ENCODE peak calls at places on chromosomes 7 and 10, in four cellular contexts. U is SJCRH30, C is brain microvascular endothelial cell, B is tibial nerve. R is an unnamed sample.

GRCh38 chr10:49679480-49679893 is at the start of gene C10orf53:
- DNase-seq in C (peak), U (no peak), B (no peak), R (peak)

GRCh38 chr10:95236068-95236903 is 42.2 kb downstream of the ACSM6 start:
- DNase-seq in C (no peak), U (no peak), B (no peak), R (peak)

GRCh38 chr7:132750530-132751281 is 174.4 kb upstream of the PLXNA4 start:
- DNase-seq in U (no peak), B (no peak), C (no peak), R (no peak)

GRCh38 chr7:47786557-47787248 is 161.6 kb downstream of the PKD1L1 start:
- DNase-seq in B (peak), U (peak), C (peak), R (peak)

GRCh38 chr10:77873558-77874380 is 52.8 kb downstream of the DLG5 start:
- DNase-seq in C (peak), B (no peak), U (no peak), R (peak)

GRCh38 chr7:451255-452229 is 68.1 kb downstream of the PDGFA start:
- DNase-seq in C (no peak), B (no peak), U (no peak), R (no peak)

GRCh38 chr10:130655313-130656186 is 519.4 kb downstream of the GLRX3 start:
- DNase-seq in C (no peak), U (no peak), B (no peak), R (no peak)

GRCh38 chr7:16564909-16565426 is 38.3 kb downstream of the LRRC72 start:
- DNase-seq in C (peak), U (peak), B (no peak), R (peak)

GRCh38 chr10:99450624-99451498 is 20.4 kb upstream of the GOT1 start:
- DNase-seq in C (no peak), B (no peak), U (peak), R (no peak)

GRCh38 chr10:104220515-104220914 is 11.6 kb downstream of the CFAP43 start:
- DNase-seq in B (no peak), C (no peak), U (no peak), R (no peak)

GRCh38 chr10:37760817-37761216 is 96.6 kb downstream of the ZNF248 start:
- DNase-seq in U (no peak), C (no peak), B (no peak), R (no peak)

GRCh38 chr7:50627824-50628361 is 62.7 kb upstream of the DDC start:
- DNase-seq in B (no peak), U (no peak), C (no peak), R (no peak)

DNA sequence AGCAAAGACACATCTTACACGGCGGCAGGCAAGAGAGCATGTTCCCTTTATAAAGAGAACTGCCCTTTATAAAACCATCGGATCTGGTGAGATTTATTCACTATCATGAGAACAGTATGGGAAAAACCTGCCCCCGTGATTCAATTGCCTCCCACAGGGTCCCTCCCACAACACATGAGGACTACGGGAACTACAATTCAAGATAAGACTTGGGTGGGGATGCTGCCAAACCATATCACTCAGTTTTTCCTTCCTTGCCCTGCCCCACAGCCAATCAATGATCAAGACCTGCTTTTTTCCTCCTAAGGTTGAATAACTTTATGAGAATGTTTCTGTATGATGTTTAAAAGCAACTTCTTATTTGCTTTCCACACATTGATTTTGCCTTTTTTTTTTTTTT is 3.1 kb upstream of the PTPRE start:
- DNase-seq in U (no peak), B (no peak), C (no peak), R (no peak)
- H3K27ac ChIP-seq in U (no peak), B (no peak), C (no peak), R (no peak)

GRCh38 chr7:30163231-30163894 is 28.6 kb downstream of the MTURN start:
- DNase-seq in U (peak), C (peak), B (no peak), R (peak)
- H3K4me3 ChIP-seq in U (peak), C (no peak), B (no peak), R (peak)

DNA sequence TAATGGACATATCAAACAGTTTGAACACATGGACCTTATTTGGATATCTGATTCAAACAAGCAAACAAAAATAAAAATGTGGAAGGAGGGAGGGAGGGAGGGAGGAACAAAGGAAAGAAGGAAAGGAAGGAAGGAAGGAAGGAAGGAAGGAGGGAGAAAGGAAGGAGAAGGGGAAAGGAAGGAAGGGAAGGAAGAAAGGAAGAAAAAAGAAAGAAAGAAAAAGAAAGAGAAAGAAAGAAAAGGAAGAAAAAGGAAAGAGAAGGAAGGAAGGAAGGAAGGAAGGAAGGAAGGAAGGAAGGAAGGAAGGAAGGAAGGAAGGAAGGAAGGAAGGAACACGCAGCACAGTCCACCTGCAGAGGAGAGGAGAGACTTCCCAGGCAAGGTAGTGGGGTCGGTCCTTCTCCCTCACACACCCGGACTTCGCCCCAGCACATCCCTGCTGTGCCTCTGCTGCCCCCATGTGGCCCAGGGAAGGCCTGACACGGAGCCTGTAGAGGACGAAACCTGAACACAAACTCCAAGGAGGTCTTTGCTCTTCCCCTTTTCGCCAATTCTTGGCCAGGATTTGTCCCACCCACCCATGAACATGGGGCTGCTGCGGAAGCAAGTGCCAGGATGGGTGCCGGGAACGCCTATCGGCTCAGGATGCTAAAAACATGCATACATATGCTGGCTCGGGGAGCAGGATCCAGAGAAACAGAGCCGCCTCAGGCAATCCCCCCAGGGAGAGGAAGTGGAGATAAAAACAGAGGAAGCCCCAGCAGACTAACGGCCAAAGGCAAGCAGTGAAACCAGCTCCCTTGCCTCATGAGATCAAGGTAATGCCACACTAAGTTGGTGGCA is 52.3 kb upstream of the DGKI start:
- DNase-seq in U (peak), C (peak), B (peak), R (peak)
- H3K27ac ChIP-seq in U (no peak), C (peak), B (no peak), R (no peak)

GRCh38 chr10:86970152-86970886 is 2.0 kb downstream of the ADIRF start:
- DNase-seq in C (no peak), U (peak), B (peak), R (peak)

GRCh38 chr10:86970887-86971145 is 2.5 kb downstream of the ADIRF start:
- DNase-seq in U (no peak), C (no peak), B (no peak), R (no peak)

GRCh38 chr10:86968994-86969355 is 693 bp downstream of the ADIRF start:
- DNase-seq in C (no peak), U (no peak), B (no peak), R (no peak)

GRCh38 chr10:86968271-86968993 is at the start of gene ADIRF:
- DNase-seq in B (peak), U (no peak), C (no peak), R (no peak)

DNA sequence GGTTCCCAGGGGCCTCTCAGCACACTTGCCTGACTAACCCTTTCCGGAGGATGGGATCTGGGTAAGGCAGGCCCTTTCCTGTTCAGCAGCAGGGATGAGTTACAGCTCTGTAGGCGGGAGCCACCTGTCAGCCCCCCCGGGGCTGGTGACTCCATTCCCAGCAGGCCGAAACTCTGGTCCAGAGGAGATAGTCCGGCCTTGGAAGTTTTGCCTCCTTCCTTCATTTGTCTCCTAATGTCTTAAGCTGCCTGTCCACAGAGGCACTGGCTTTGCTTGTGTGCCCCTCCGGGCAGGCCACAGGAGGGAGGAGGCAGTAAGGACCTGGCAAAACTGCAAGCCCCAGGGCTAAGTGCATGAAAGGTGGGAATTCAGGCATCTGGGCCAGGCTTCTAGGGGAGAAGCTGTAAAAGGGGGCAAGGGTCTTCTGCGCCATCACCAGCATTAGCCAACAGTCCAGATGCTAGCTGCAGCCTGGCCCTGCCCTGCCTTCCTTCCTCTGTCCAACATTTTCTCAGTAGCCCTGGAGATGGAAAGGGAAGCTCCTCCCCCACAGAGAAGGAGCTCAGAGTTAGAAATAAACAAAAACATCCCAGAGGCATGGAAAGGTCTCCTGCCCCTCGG is 1.2 kb downstream of the ADIRF start:
- DNase-seq in C (no peak), U (peak), B (no peak), R (no peak)
- H3K4me3 ChIP-seq in C (no peak), U (peak), B (peak), R (peak)

DNA sequence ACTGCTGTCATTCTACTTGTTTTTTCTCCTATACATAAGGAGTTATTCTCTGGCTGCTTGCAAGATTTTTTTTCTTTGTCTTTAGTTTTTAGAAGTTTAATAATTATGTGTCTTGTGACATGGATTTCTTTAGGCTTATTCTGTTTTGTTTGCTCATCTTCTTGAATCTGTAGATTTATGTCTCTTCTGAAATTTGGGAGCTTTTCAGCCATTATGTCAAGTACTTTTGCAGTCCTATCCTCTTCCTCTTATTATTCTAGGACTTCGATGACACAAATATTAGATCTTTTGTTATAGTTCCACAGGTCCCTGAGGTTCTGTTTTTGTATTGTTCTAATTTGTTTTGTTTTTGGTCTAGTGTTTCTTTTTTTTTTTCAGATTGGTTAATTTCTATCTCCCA is 13.9 kb upstream of the SGPL1 start:
- DNase-seq in U (no peak), B (no peak), C (no peak), R (no peak)
- H3K27ac ChIP-seq in U (no peak), B (no peak), C (no peak), R (no peak)

R was measured in SJSA1.